ENCODE peak calls at places on chromosomes 16 and 17, in seven cellular contexts. T, K, H, W, G, V and F are unnamed samples.

GRCh38 chr17:34442387-34443111 is 79.5 kb upstream of the CCL1 start:
- DNase-seq in T (no peak), G (no peak), K (no peak), V (no peak), W (no peak), H (no peak), F (no peak)

GRCh38 chr16:31530405-31530804 is 2.7 kb downstream of the AHSP start:
- DNase-seq in T (no peak), V (no peak), W (no peak), G (no peak), K (no peak), H (no peak), F (no peak)

GRCh38 chr17:61536417-61536955 is 54.5 kb downstream of the NACA2 start:
- DNase-seq in T (no peak), V (no peak), W (no peak), H (no peak), K (no peak), G (no peak), F (peak)

GRCh38 chr17:81980752-81981239 is 3.4 kb downstream of the ASPSCR1 start:
- DNase-seq in K (no peak), W (no peak), T (no peak), V (no peak), G (peak), H (no peak), F (no peak)

GRCh38 chr17:9298776-9299295 is 276.8 kb downstream of the STX8 start:
- DNase-seq in V (no peak), T (no peak), G (peak), K (no peak), W (no peak), H (no peak), F (no peak)

GRCh38 chr17:6496116-6496481 is 51.8 kb downstream of the PIMREG start:
- DNase-seq in T (peak), K (peak), G (no peak), V (no peak), W (peak), H (no peak), F (no peak)

GRCh38 chr16:20300312-20301097 is 26.8 kb downstream of the GP2 start:
- DNase-seq in K (peak), W (peak), H (peak), T (peak), G (peak), V (peak), F (peak)

GRCh38 chr17:31448467-31449077 is 57.1 kb downstream of the RAB11FIP4 start:
- DNase-seq in H (no peak), T (no peak), K (no peak), G (peak), W (peak), V (peak), F (peak)

GRCh38 chr17:73637866-73638265 is 6.4 kb downstream of the SDK2 start:
- DNase-seq in H (no peak), W (no peak), G (no peak), V (no peak), K (no peak), T (no peak), F (no peak)

GRCh38 chr17:38447502-38448095 is 19.3 kb downstream of the ARHGAP23 start:
- DNase-seq in G (no peak), W (no peak), V (peak), T (no peak), H (no peak), K (no peak), F (no peak)

GRCh38 chr17:49333806-49334205 is 28.2 kb downstream of the ZNF652 start:
- DNase-seq in K (no peak), H (no peak), T (no peak), W (no peak), G (no peak), V (peak), F (peak)

GRCh38 chr17:27741361-27741861 is 58.9 kb downstream of the NOS2 start:
- DNase-seq in W (no peak), K (peak), H (no peak), V (no peak), T (peak), G (no peak), F (peak)

GRCh38 chr17:39139137-39139516 is 12.3 kb downstream of the PLXDC1 start:
- DNase-seq in V (peak), W (no peak), T (no peak), K (no peak), G (no peak), H (no peak), F (peak)

GRCh38 chr17:59373879-59374495 is 42.5 kb downstream of the YPEL2 start:
- DNase-seq in V (peak), W (no peak), K (no peak), H (no peak), T (no peak), G (no peak), F (peak)

GRCh38 chr17:41777579-41778188 is 8.8 kb downstream of the JUP start:
- DNase-seq in K (no peak), H (no peak), G (no peak), T (no peak), V (peak), W (peak), F (peak)

GRCh38 chr16:12773216-12773615 is 30.5 kb downstream of the CPPED1 start:
- DNase-seq in V (no peak), K (no peak), H (no peak), W (no peak), T (no peak), G (no peak), F (peak)

GRCh38 chr16:77931058-77931457 is 91.3 kb upstream of the CLEC3A start:
- DNase-seq in G (no peak), W (no peak), V (no peak), H (no peak), T (no peak), K (no peak), F (no peak)

GRCh38 chr16:4160663-4161436 is 44.6 kb upstream of the ADCY9 start:
- DNase-seq in V (no peak), T (no peak), H (no peak), W (peak), G (no peak), K (no peak), F (no peak)

GRCh38 chr16:48158296-48158695 is 2.5 kb upstream of the ABCC12 start:
- DNase-seq in G (no peak), K (no peak), H (no peak), V (peak), T (no peak), W (peak), F (peak)

GRCh38 chr17:9016941-9017552 is 4.3 kb upstream of the NTN1 start:
- DNase-seq in H (no peak), K (no peak), T (no peak), V (no peak), W (peak), G (no peak), F (no peak)

GRCh38 chr16:8686879-8687278 is 12.5 kb downstream of the ABAT start:
- DNase-seq in W (no peak), H (no peak), G (no peak), K (no peak), V (no peak), T (no peak), F (no peak)

GRCh38 chr17:20975566-20975965 is 67.2 kb downstream of the USP22 start:
- DNase-seq in K (no peak), T (no peak), G (no peak), V (no peak), H (no peak), W (no peak), F (peak)

GRCh38 chr16:52446076-52446475 is 100.9 kb downstream of the TOX3 start:
- DNase-seq in V (no peak), T (no peak), K (no peak), H (no peak), W (peak), G (no peak), F (no peak)

GRCh38 chr17:28402224-28402630 is 3.8 kb downstream of the SLC46A1 start:
- DNase-seq in G (no peak), K (peak), T (peak), W (peak), V (no peak), H (no peak), F (no peak)

GRCh38 chr16:52283018-52283417 is 263.9 kb downstream of the TOX3 start:
- DNase-seq in H (no peak), T (no peak), K (no peak), V (peak), W (peak), G (no peak), F (peak)

GRCh38 chr17:81245665-81246342 is 6.7 kb downstream of the NDUFAF8 start:
- DNase-seq in T (no peak), V (no peak), K (no peak), W (no peak), H (no peak), G (peak), F (no peak)

GRCh38 chr16:81786321-81786720 is 7.2 kb downstream of the PLCG2 start:
- DNase-seq in T (no peak), H (no peak), K (no peak), W (peak), G (peak), V (no peak), F (peak)

GRCh38 chr16:23052908-23053580 is 96.2 kb downstream of the USP31 start:
- DNase-seq in H (no peak), T (no peak), G (no peak), W (no peak), K (no peak), V (no peak), F (no peak)

GRCh38 chr17:66383353-66383752 is 80.9 kb downstream of the PRKCA start:
- DNase-seq in W (no peak), T (no peak), K (no peak), V (peak), G (no peak), H (no peak), F (peak)

GRCh38 chr16:74465281-74465680 is 44.0 kb upstream of the CLEC18B start:
- DNase-seq in W (no peak), K (no peak), G (no peak), H (no peak), V (no peak), T (no peak), F (no peak)

GRCh38 chr16:81313731-81314602 is 795 bp upstream of the GAN start:
- DNase-seq in K (peak), H (peak), V (no peak), T (peak), W (peak), G (peak), F (no peak)

GRCh38 chr16:68459457-68459856 is 11.1 kb upstream of the SMPD3 start:
- DNase-seq in K (no peak), W (no peak), T (no peak), H (no peak), V (no peak), G (no peak), F (no peak)
- H2BK5ac ChIP-seq in K (no peak), W (no peak), T (no peak), H (no peak), V (no peak), G (no peak), F (no peak)

GRCh38 chr17:77414811-77415400 is 274.1 kb downstream of the SEC14L1 start:
- DNase-seq in G (no peak), T (no peak), V (no peak), K (no peak), H (no peak), W (no peak), F (no peak)
- H2BK5ac ChIP-seq in G (no peak), T (no peak), V (no peak), K (no peak), H (no peak), W (no peak), F (no peak)

GRCh38 chr17:63240106-63240505 is 206.0 kb downstream of the CYB561 start:
- DNase-seq in V (no peak), H (no peak), G (no peak), T (no peak), K (no peak), W (no peak), F (no peak)
- H2BK5ac ChIP-seq in V (no peak), H (no peak), G (no peak), T (no peak), K (no peak), W (no peak), F (no peak)

DNA sequence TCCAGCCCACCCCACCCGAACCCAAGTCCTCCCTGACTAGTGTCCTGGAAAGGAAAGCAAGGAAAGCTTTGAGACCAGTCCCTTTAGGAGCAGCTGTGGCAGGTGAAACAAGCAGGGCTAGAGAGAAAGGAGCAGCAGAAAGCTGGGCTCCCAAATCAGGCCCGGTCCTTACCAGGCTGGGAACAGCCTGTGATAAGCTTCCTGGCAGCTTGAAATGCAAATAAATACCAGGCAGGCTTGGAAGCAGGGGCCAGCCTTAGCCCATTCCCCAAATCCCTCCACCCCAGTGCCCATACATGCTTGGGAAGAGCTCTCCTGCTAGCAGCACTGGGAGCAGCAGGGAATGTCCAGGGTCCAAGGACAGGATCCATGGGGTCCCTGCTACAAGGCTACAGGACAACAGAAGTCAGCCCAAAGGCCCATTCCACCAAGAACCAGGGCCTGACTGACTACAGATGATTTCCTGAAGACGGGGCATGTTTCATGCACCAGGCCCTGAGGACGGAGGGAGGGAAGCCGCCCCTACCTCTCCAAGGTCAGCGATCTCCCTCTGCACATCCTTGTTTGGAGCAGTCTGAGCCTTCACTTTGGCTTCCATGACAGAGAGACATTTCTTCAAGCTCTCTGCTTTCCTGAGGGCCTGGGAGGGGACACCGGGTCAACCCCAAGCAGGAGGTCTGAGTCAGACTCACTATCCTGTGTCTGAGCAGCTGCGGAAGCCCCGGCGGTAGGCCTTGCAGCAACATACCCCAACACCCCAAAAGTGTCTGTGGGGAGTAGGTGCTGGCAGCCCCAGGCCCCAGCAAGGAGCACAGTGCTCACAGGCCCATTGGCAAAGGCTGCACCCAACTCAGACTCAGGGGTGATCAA is 2.6 kb upstream of the EXOSC6 start:
- DNase-seq in W (no peak), V (no peak), K (no peak), T (no peak), G (no peak), H (no peak), F (peak)
- H2BK5ac ChIP-seq in W (no peak), V (no peak), K (no peak), T (no peak), G (no peak), H (no peak), F (no peak)